ENCODE peak calls at places on chromosome 5, in ten cellular contexts. X, K, N, E, Z, P, Y, O, J and C are unnamed samples.

GRCh38 chr5:41788800-41789395 is 81.3 kb downstream of the OXCT1 start:
- DNase-seq in Y (no peak), Z (peak; percentile 93), O (no peak), P (peak; percentile 86), K (no peak), J (no peak), E (peak; percentile 86), N (no peak), X (no peak), C (no peak)

GRCh38 chr5:169795311-169795710 is 158.2 kb downstream of the DOCK2 start:
- DNase-seq in P (no peak), K (peak; percentile 44), Y (no peak), N (no peak), X (no peak), Z (no peak), J (no peak), O (no peak), E (no peak), C (no peak)

GRCh38 chr5:158889007-158889406 is 210.7 kb downstream of the EBF1 start:
- DNase-seq in E (no peak), Z (no peak), J (no peak), N (no peak), X (no peak), P (no peak), K (no peak), O (no peak), Y (no peak), C (no peak)

GRCh38 chr5:57408714-57409113 is 73.9 kb downstream of the ACTBL2 start:
- DNase-seq in Z (peak; percentile 89), J (no peak), Y (no peak), O (no peak), K (no peak), E (peak; percentile 36), N (no peak), X (no peak), P (no peak), C (no peak)

GRCh38 chr5:154583545-154584168 is 105.6 kb upstream of the HAND1 start:
- DNase-seq in E (no peak), Y (no peak), K (peak; percentile 73), J (no peak), O (no peak), P (no peak), N (no peak), Z (no peak), X (no peak), C (no peak)

GRCh38 chr5:1510631-1511030 is 13.1 kb downstream of the LPCAT1 start:
- DNase-seq in X (no peak), Z (no peak), O (peak; percentile 24), J (peak; percentile 9), P (no peak), E (no peak), Y (peak; percentile 59), N (peak; percentile 14), K (no peak), C (no peak)

GRCh38 chr5:33793836-33794549 is 97.8 kb downstream of the ADAMTS12 start:
- DNase-seq in K (no peak), E (no peak), Y (no peak), N (no peak), J (no peak), Z (no peak), X (no peak), O (no peak), P (no peak), C (no peak)

GRCh38 chr5:103041071-103041676 is 78.8 kb downstream of the GIN1 start:
- DNase-seq in N (no peak), P (no peak), K (peak; percentile 44), O (no peak), X (no peak), J (no peak), Y (no peak), E (peak; percentile 65), Z (peak; percentile 80), C (no peak)

GRCh38 chr5:75524591-75524990 is 12.9 kb downstream of the POLK start:
- DNase-seq in J (no peak), P (no peak), Y (no peak), K (no peak), O (no peak), Z (no peak), X (no peak), E (no peak), N (no peak), C (no peak)

GRCh38 chr5:175878544-175879438 is 7.4 kb downstream of the CPLX2 start:
- DNase-seq in K (no peak), P (no peak), J (no peak), O (no peak), N (no peak), X (no peak), Z (no peak), E (no peak), Y (no peak), C (no peak)
- TF ChIP-seq CTCF in K (no peak), P (no peak), J (no peak), O (no peak), N (no peak), X (no peak), Z (no peak), E (no peak), Y (no peak), C (no peak)

GRCh38 chr5:121221483-121221882 is 630.2 kb upstream of the FTMT start:
- DNase-seq in X (no peak), J (no peak), K (no peak), Z (no peak), P (no peak), E (no peak), Y (peak; percentile 62), N (no peak), O (no peak), C (no peak)
- TF ChIP-seq CTCF in X (no peak), J (no peak), K (no peak), Z (no peak), P (no peak), E (no peak), Y (no peak), N (no peak), O (no peak), C (no peak)

GRCh38 chr5:67354051-67354450 is 157.5 kb upstream of the CD180 start:
- DNase-seq in J (no peak), Y (no peak), K (no peak), P (no peak), X (no peak), N (no peak), Z (no peak), O (no peak), E (no peak), C (no peak)

GRCh38 chr5:67350600-67351315 is 154.2 kb upstream of the CD180 start:
- DNase-seq in J (no peak), K (no peak), E (no peak), Y (peak; percentile 54), P (no peak), O (no peak), N (no peak), Z (no peak), X (no peak), C (no peak)

GRCh38 chr5:67353500-67353931 is 156.9 kb upstream of the CD180 start:
- DNase-seq in N (no peak), Y (no peak), Z (no peak), O (no peak), P (no peak), E (peak; percentile 21), K (no peak), J (no peak), X (no peak), C (no peak)

GRCh38 chr5:67358186-67358585 is 161.6 kb upstream of the CD180 start:
- DNase-seq in K (no peak), O (no peak), J (no peak), P (no peak), X (no peak), Y (no peak), E (no peak), N (no peak), Z (no peak), C (no peak)

DNA sequence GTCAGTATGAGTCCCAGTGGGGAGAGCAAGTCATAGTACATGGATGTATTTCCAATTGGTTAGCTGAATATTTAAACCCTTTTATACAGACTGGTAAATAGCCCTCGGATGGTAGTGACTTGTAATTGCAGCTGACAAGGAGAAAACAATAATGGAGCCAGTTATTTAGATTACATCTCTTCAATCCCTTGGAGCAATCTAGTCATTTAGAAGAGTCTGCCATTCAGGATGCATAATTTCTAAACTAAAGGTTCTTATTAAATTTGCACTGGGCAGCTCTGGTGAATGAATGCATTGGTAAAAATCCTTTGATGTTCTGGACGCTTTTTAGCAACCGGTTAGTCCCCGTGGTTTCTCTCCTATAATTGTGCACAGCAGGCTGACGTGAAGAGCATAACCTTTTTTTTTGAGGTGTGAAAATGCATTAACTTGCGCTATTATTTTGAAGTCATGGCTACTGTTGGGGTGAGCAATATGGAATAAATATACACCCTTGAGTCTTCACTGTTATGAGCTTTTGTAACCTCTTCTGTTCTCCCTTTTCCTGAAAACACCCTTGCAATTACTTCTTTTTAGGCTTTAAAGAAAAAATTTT is 158.6 kb upstream of the CD180 start:
- DNase-seq in K (no peak), Y (no peak), O (no peak), X (no peak), N (no peak), E (no peak), Z (no peak), P (no peak), J (no peak), C (no peak)
- TF ChIP-seq CTCF in K (no peak), Y (no peak), O (no peak), X (no peak), N (no peak), E (no peak), Z (no peak), P (no peak), J (no peak), C (no peak)

DNA sequence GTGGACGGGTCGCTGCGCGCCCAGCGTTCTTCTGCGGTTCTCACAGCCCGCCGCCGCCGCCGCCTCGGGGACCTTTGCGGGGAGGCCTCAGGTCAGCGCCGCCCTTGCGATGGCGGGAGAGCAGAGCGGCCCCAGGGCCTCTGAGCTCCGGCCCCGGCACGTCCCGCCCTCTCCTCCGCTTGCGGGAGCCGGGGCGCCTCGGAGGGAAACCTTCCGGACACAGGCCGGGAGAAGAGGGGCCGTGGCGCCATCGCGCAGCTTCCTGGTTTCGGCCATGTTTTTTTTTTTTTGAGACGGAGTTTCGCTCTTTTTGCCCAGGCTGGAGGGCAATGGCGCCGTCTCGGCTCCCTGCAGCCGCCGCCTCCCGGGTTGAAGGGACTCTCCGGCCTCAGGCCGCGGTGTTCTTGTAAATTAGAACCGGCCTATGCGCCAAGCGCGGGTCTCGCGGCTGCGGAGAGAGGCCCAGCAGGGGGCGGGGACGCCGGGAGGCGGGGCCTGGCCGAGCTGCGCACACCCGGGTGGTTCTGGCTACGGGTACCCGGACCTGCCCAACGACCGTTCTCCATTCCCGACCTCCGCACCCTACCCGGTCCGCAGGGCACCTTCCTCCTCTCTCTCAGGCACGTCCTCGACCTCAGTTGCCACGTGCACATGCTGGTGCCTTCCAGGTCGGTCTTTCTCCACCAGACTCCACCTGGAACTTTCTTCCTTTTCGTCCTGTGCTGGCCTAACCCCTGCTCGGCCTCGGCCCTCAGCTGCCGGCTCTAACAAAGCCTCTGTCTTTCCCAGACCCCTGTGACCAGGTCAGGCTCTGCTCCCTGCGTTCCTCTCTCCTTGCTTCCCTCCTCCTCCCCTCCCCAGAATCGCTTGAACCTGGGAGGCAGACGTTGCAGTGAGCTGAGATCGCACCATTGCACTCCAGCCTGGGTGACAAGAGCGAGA is 28.8 kb upstream of the MGAT1 start:
- DNase-seq in J (peak; percentile 85), P (peak; percentile 49), Y (peak; percentile 94), Z (peak; percentile 66), O (peak; percentile 93), K (peak; percentile 91), E (peak; percentile 70), N (peak; percentile 82), X (peak; percentile 71), C (peak; percentile 76)
- TF ChIP-seq CTCF in J (no peak), P (no peak), Y (peak; percentile 19), Z (no peak), O (no peak), K (no peak), E (peak; percentile 17), N (no peak), X (no peak), C (no peak)